ENCODE peak calls at places on chromosomes 7 and 10, in four cellular contexts. C is NCI-H748 treated with DMSO at 0.1 percent for 48 hours; R is activated CD4-positive, alpha-beta T cell treated with anti-CD3 and anti-CD28 coated beads for 48 hours; D is iris pigment epithelial cell. M is an unnamed sample.

GRCh38 chr7:35026154-35026553 is 11.1 kb downstream of the DPY19L1 start:
- DNase-seq in C (no peak), R (no peak), D (no peak), M (no peak)

GRCh38 chr7:142598297-142598696 is 151.0 kb upstream of the PRSS1 start:
- DNase-seq in C (no peak), R (no peak), D (no peak), M (no peak)

GRCh38 chr10:68305889-68306288 is 26.0 kb upstream of the HNRNPH3 start:
- DNase-seq in C (no peak), R (no peak), D (no peak), M (no peak)

GRCh38 chr10:46285966-46286620 is 704 bp upstream of the ANTXRL start:
- DNase-seq in C (no peak), R (no peak), D (no peak), M (no peak)

GRCh38 chr10:536371-536925 is 153.0 kb downstream of the DIP2C start:
- DNase-seq in C (no peak), R (no peak), D (peak; percentile 10), M (no peak)

GRCh38 chr7:79096361-79096805 is 357.1 kb downstream of the MAGI2 start:
- DNase-seq in C (no peak), R (no peak), D (peak; percentile 58), M (no peak)

GRCh38 chr7:85890244-85890811 is 703.5 kb upstream of the SEMA3D start:
- DNase-seq in C (peak; percentile 29), R (no peak), D (peak; percentile 31), M (no peak)

GRCh38 chr7:130491841-130492518 is at the start of gene MEST:
- DNase-seq in C (no peak), R (no peak), D (peak; percentile 42), M (no peak)

GRCh38 chr10:79098596-79099015 is 29.8 kb downstream of the ZMIZ1 start:
- DNase-seq in C (no peak), R (no peak), D (no peak), M (no peak)